ENCODE peak calls at places on chromosomes 7 and 10, in six cellular contexts. W, J, V, O, I and R are unnamed samples.

GRCh38 chr10:100997364-100998182 is 2.0 kb upstream of the LZTS2 start:
- DNase-seq in W (peak; percentile 80), J (peak; percentile 74), V (no peak), O (peak; percentile 97), I (peak; percentile 83), R (peak; percentile 77)

GRCh38 chr7:913736-914520 is 37.6 kb downstream of the GET4 start:
- DNase-seq in W (no peak), J (no peak), V (no peak), O (no peak), I (no peak), R (no peak)

GRCh38 chr7:1532456-1533254 is 2.2 kb downstream of the MAFK start:
- DNase-seq in W (no peak), J (peak; percentile 77), V (no peak), O (no peak), I (peak; percentile 70), R (no peak)

GRCh38 chr7:134364619-134365037 is 47.9 kb upstream of the SLC35B4 start:
- DNase-seq in W (no peak), J (peak; percentile 59), V (no peak), O (no peak), I (no peak), R (no peak)

GRCh38 chr10:98045785-98046389 is 15.5 kb upstream of the CRTAC1 start:
- DNase-seq in W (no peak), J (peak; percentile 52), V (no peak), O (peak; percentile 79), I (peak; percentile 66), R (no peak)

GRCh38 chr7:151172273-151173141 is 5.0 kb upstream of the GBX1 start:
- DNase-seq in W (peak; percentile 81), J (peak; percentile 53), V (no peak), O (peak; percentile 93), I (peak; percentile 90), R (peak; percentile 85)

GRCh38 chr10:121605708-121606107 is 7.5 kb upstream of the FGFR2 start:
- DNase-seq in W (no peak), J (peak; percentile 24), V (no peak), O (no peak), I (no peak), R (no peak)

GRCh38 chr7:142908921-142909870 is 23.7 kb upstream of the TRPV6 start:
- DNase-seq in W (no peak), J (no peak), V (no peak), O (no peak), I (peak; percentile 51), R (no peak)

GRCh38 chr10:23493711-23494110 is 54.8 kb downstream of the OTUD1 start:
- DNase-seq in W (no peak), J (no peak), V (no peak), O (no peak), I (no peak), R (no peak)

GRCh38 chr7:81449105-81449504 is 320.7 kb downstream of the HGF start:
- DNase-seq in W (no peak), J (no peak), V (no peak), O (no peak), I (no peak), R (no peak)

GRCh38 chr7:27885652-27886051 is 145.7 kb downstream of the TAX1BP1 start:
- DNase-seq in W (no peak), J (no peak), V (no peak), O (no peak), I (no peak), R (no peak)

GRCh38 chr10:20778008-20778757 is 118.9 kb downstream of the NEBL start:
- DNase-seq in W (no peak), J (no peak), V (no peak), O (no peak), I (no peak), R (no peak)

GRCh38 chr7:39609462-39610149 is 13.8 kb upstream of the RALA start:
- DNase-seq in W (peak; percentile 43), J (no peak), V (no peak), O (peak; percentile 76), I (no peak), R (peak; percentile 30)

GRCh38 chr7:39607865-39608264 is 15.5 kb upstream of the RALA start:
- DNase-seq in W (no peak), J (no peak), V (no peak), O (no peak), I (no peak), R (no peak)

GRCh38 chr7:39609084-39609461 is 14.3 kb upstream of the RALA start:
- DNase-seq in W (no peak), J (no peak), V (no peak), O (no peak), I (no peak), R (no peak)

GRCh38 chr7:39606941-39607340 is 16.4 kb upstream of the RALA start:
- DNase-seq in W (no peak), J (no peak), V (no peak), O (no peak), I (no peak), R (no peak)

GRCh38 chr7:39608278-39608677 is 15.1 kb upstream of the RALA start:
- DNase-seq in W (no peak), J (no peak), V (no peak), O (no peak), I (no peak), R (no peak)
- TF ChIP-seq POLR2A in W (no peak), J (no peak), V (no peak), O (no peak), I (no peak), R (no peak)

DNA sequence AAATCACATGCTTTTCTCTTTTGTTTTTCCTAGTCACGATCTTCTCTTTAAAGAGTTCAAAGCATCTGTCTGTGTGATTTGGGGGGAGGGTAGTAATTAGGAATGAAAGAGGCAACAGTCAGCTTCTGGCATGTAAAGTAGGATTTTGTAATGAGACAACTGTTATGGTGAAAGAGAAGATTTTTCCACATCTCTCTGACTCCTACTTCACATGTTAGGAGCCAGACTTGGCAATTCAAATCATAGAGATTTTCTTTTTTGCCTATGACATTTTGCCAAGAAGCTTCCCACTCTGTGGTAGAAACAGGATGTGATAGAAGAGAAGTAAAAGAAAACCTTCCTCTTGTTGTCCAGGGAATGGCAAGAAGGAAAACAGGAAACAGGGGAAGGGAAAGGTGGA is 38.3 kb upstream of the KLHL7 start:
- DNase-seq in W (no peak), J (no peak), V (no peak), O (no peak), I (no peak), R (no peak)
- TF ChIP-seq TAF1 in W (no peak), J (no peak), V (no peak), O (no peak), I (no peak), R (no peak)

GRCh38 chr10:123013456-123014419 is 4.9 kb downstream of the ACADSB start:
- DNase-seq in W (no peak), J (no peak), V (no peak), O (no peak), I (no peak), R (no peak)

GRCh38 chr10:123011987-123012386 is 3.2 kb downstream of the ACADSB start:
- DNase-seq in W (no peak), J (no peak), V (no peak), O (no peak), I (no peak), R (no peak)

GRCh38 chr10:123009105-123009805 is 449 bp downstream of the ACADSB start:
- DNase-seq in W (peak; percentile 19), J (no peak), V (no peak), O (no peak), I (peak; percentile 55), R (peak; percentile 23)

GRCh38 chr10:123007558-123008378 is 827 bp downstream of the IKZF5 start:
- DNase-seq in W (peak; percentile 33), J (peak; percentile 68), V (peak; percentile 21), O (no peak), I (peak; percentile 71), R (peak; percentile 37)

GRCh38 chr10:123008379-123009104 is at the start of the genes ACADSB and IKZF5:
- DNase-seq in W (peak; percentile 96), J (peak; percentile 95), V (peak; percentile 92), O (peak; percentile 90), I (peak; percentile 95), R (peak; percentile 98)
- TF ChIP-seq POLR2A in W (peak; percentile 98), J (peak; percentile 100), V (peak; percentile 99), O (peak; percentile 60), I (peak; percentile 84), R (peak; percentile 97)

DNA sequence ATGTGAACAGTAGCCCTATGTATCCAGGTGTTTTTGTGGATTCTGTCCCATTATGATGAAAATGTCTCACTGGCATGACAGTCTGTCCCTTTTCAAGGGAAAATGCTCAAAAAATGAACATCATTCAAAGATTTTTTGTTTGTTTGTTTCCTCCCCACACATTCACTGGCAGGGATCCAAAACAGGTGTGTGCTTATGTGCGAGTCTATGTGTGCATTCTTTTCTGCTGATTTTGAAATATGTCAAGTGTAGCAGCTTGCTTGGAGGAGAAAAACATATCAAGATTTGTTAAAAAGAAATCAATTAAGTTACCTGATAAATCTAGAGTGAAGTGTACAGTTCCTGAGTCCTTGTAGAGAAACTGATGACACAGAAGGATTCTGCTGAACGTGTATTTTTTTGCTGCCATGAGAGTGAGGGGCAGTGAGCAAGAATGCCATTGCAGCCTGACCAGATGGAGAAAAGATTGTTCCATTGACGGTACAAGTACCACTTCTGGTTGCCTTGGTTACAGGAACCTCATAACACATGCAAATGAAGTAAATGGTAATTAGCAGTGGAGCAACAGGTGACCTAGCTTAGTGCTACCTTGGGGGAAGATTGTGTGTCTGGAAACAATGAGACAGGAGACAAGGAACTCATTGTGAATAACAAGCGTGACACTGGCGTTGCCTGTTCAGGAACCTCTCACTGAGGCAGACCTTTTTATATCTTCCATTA is 277.4 kb upstream of the PHYHIPL start:
- DNase-seq in W (no peak), J (no peak), V (no peak), O (no peak), I (no peak), R (no peak)
- TF ChIP-seq TAF1 in W (no peak), J (no peak), V (no peak), O (no peak), I (no peak), R (no peak)

GRCh38 chr10:75709245-75709644 is 277.8 kb downstream of the LRMDA start:
- DNase-seq in W (no peak), J (no peak), V (no peak), O (no peak), I (no peak), R (no peak)
- TF ChIP-seq POLR2A in W (no peak), J (no peak), V (no peak), O (no peak), I (no peak), R (no peak)

DNA sequence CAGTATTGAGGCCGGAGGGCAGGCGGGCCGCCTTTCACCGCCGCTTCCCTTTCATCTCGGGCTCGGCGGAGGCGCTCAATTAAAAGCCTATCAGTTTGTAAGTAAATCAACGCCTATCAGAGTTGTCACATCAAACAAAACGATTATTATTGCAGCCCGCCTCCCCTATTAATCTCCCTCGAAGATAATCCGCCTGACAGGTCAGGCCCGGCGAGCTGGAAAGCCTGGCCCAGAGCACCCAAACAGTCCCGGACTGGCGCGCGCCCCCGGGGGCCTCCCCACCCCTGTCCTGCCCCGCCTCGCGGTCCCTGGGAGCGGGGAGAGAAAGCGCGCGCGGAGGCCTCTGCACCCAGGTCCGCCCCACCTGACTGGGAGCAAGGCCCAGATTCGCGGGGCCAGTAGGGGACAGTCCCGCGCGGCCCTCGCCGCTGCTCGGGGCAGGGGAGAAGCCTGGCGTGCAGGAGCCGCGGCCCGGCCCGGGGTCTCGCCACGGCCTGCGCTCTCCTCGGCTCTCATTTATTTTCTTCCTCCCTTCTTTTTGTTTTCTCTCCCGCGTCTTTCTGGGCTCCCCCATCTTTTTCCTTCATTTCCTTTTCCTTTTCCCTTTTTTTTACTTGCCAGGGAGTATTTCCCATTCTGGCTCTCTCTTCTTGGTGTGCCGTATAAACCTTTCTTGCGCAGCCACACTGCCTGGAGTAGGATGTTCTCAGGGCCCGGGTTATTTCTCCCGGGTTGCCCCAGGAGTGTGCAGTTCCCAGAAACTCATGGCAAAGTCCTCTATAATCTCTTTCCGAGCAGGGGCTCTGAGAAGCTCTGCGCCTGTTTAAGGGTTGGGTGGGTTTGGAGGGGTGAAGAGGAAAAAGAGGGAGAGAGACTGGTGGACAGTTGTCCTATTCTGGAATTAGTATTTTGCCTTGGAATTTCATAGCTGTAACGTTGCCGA is 3.9 kb upstream of the ZNF503 start:
- DNase-seq in W (no peak), J (peak; percentile 89), V (no peak), O (peak; percentile 58), I (no peak), R (no peak)
- TF ChIP-seq TAF1 in W (no peak), J (no peak), V (no peak), O (no peak), I (no peak), R (no peak)